ENCODE peak calls at places on chromosomes 11 and 22, in four cellular contexts. U is spleen, X is keratinocyte, F is uterus. T is an unnamed sample.

GRCh38 chr11:131811380-131811779 is 441.0 kb downstream of the NTM start:
- DNase-seq in X (peak), F (no peak), U (no peak), T (no peak)

GRCh38 chr22:39941661-39942060 is 18.5 kb upstream of the TMA7B start:
- DNase-seq in X (no peak), F (no peak), U (no peak), T (no peak)

GRCh38 chr22:38238519-38239051 is 34.2 kb downstream of the TMEM184B start:
- DNase-seq in X (no peak), U (no peak), F (peak), T (no peak)

GRCh38 chr11:64234840-64235379 is 526 bp downstream of the VEGFB start:
- DNase-seq in U (peak), X (no peak), F (peak), T (no peak)

GRCh38 chr11:125637840-125638239 is 12.9 kb downstream of the CHEK1 start:
- DNase-seq in F (no peak), X (no peak), U (no peak), T (no peak)

GRCh38 chr11:34656062-34656720 is 35.3 kb downstream of the EHF start:
- DNase-seq in F (no peak), U (no peak), X (no peak), T (no peak)

GRCh38 chr22:35353318-35353717 is 27.6 kb upstream of the HMOX1 start:
- DNase-seq in X (no peak), F (no peak), U (no peak), T (no peak)

GRCh38 chr11:120527111-120527748 is 15.7 kb downstream of the GRIK4 start:
- DNase-seq in F (no peak), U (peak), X (no peak), T (no peak)

GRCh38 chr11:114108501-114109205 is 49.1 kb downstream of the ZBTB16 start:
- DNase-seq in F (no peak), U (no peak), X (no peak), T (no peak)

GRCh38 chr22:24834845-24835570 is 29.0 kb downstream of the SGSM1 start:
- DNase-seq in X (no peak), F (no peak), U (peak), T (no peak)

GRCh38 chr22:47169801-47170140 is 407.3 kb downstream of the TBC1D22A start:
- DNase-seq in X (no peak), F (no peak), U (peak), T (peak)

GRCh38 chr11:83374311-83374710 is 88.1 kb upstream of the CCDC90B start:
- DNase-seq in X (no peak), F (no peak), U (no peak), T (no peak)

GRCh38 chr11:36035454-36035853 is 91.6 kb downstream of the LDLRAD3 start:
- DNase-seq in X (no peak), F (no peak), U (no peak), T (no peak)

GRCh38 chr11:36033936-36034335 is 90.1 kb downstream of the LDLRAD3 start:
- DNase-seq in U (no peak), X (no peak), F (no peak), T (no peak)

GRCh38 chr11:36030707-36031365 is 87.0 kb downstream of the LDLRAD3 start:
- DNase-seq in X (no peak), U (no peak), F (no peak), T (no peak)

GRCh38 chr11:36034572-36035331 is 90.9 kb downstream of the LDLRAD3 start:
- DNase-seq in X (no peak), F (no peak), U (no peak), T (no peak)

GRCh38 chr11:36033082-36033751 is 89.4 kb downstream of the LDLRAD3 start:
- DNase-seq in F (no peak), X (no peak), U (no peak), T (no peak)
- H3K27ac ChIP-seq in F (no peak), X (no peak), U (no peak), T (no peak)

GRCh38 chr11:12897867-12898266 is 111.2 kb upstream of the RASSF10 start:
- DNase-seq in U (no peak), F (no peak), X (no peak), T (no peak)
- TF ChIP-seq CTCF in U (no peak), F (no peak), X (no peak), T (no peak)

GRCh38 chr11:65806972-65807371 is 20.1 kb downstream of the OVOL1 start:
- DNase-seq in X (no peak), F (no peak), U (no peak), T (no peak)
- H3K27ac ChIP-seq in X (no peak), F (no peak), U (no peak), T (no peak)

GRCh38 chr22:16783930-16784354 is 41.3 kb downstream of the XKR3 start:
- DNase-seq in X (no peak), F (no peak), U (no peak), T (no peak)

GRCh38 chr22:16777284-16777924 is 47.8 kb downstream of the XKR3 start:
- DNase-seq in U (no peak), X (no peak), F (no peak), T (no peak)

GRCh38 chr22:16781074-16781763 is 44.0 kb downstream of the XKR3 start:
- DNase-seq in U (no peak), F (no peak), X (no peak), T (no peak)

GRCh38 chr22:16783453-16783852 is 41.8 kb downstream of the XKR3 start:
- DNase-seq in X (no peak), U (no peak), F (no peak), T (no peak)

GRCh38 chr22:16781764-16782329 is 43.4 kb downstream of the XKR3 start:
- DNase-seq in F (no peak), U (no peak), X (no peak), T (no peak)
- TF ChIP-seq CTCF in F (no peak), U (no peak), X (no peak), T (no peak)

GRCh38 chr11:85787168-85787567 is 23.8 kb downstream of the SYTL2 start:
- DNase-seq in X (no peak), U (no peak), F (no peak), T (no peak)
- H3K27ac ChIP-seq in X (no peak), U (no peak), F (no peak), T (no peak)

GRCh38 chr22:21100149-21101032 is 54.6 kb downstream of the LRRC74B start:
- DNase-seq in X (no peak), F (no peak), U (no peak), T (no peak)

GRCh38 chr22:21099578-21099977 is 53.8 kb downstream of the LRRC74B start:
- DNase-seq in X (no peak), U (no peak), F (no peak), T (no peak)

GRCh38 chr22:21094911-21095772 is 49.4 kb downstream of the LRRC74B start:
- DNase-seq in F (no peak), X (no peak), U (no peak), T (no peak)

GRCh38 chr22:21095773-21096107 is 50.0 kb downstream of the LRRC74B start:
- DNase-seq in U (no peak), F (no peak), X (no peak), T (no peak)

DNA sequence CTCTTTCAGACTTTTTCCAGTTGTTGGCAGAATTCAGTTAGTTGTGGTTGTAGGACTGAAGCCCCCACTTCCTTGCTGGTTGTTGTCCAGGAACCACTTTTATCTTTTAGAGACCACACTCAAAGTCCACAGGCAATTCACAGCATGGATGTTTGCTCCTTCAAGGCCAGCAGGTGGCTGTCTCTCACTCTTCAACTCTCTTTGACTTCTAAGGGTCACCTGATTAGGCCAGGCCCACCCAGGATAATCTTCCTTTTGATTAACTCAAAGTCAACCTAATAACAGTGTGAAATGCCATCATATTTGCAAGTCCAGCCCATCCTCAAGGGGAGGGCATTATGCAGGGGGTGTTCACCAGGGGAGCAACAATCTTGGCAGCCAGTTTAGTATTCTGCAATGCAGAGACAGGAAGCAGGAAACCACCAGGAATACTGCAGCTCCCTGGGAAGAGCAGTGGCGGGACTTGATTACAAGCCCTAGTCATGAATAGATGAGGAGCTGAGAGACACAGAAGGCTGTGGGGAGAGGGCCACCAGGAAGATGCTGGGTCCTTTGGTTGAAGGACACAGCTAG is 52.4 kb downstream of the LRRC74B start:
- DNase-seq in X (no peak), U (no peak), F (no peak), T (no peak)
- TF ChIP-seq CTCF in X (no peak), U (no peak), F (no peak), T (no peak)

DNA sequence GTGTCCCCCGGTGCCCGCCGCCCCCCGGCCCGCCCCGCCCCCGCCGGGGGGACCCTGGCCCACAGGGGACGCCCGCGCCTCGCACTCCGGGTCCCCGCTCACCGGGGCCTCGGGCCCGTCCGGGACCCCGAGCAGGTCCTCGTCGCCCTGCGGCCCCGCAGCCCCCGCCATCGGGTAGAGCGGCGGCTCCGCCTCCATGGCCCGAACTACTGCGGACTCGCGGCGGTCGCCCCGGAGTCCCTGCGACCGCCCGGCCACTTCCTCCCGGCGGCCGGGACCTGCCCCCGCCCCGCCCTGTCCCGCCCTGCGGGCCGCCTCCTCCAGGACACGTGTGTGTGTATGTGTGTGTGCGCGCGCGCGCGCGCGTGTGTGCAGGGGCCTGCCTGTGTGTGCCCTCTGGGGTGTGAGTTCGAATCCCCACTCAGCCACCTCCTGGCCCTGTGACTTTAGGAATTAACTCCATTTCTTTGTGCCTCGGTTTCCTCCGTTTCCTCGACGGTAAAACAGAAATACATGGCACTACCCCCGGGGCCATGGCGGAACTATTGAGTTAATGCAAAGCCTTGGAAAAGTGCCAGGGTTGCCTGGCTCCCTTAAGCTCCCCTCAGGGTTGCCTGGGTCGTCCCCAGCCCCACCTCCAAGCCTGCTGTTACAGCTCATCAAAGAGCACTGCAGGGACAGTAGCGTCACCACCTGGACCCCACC is at the start of gene UNC93B1:
- DNase-seq in F (peak), U (peak), X (no peak), T (peak)
- H3K27ac ChIP-seq in F (peak), U (peak), X (no peak), T (peak)